ENCODE peak calls at places on chromosomes 6 and 20, in six cellular contexts. U is heart right ventricle; L is left ventricle myocardium inferior; X is effector memory CD4-positive, alpha-beta T cell; E is H1; C is CD8-positive, alpha-beta memory T cell. M is an unnamed sample.

GRCh38 chr20:1877604-1878195 is 17.5 kb upstream of the SIRPA start:
- DNase-seq in U (no peak), L (no peak), X (no peak), E (no peak), C (no peak), M (no peak)

GRCh38 chr6:100202417-100203194 is 208.6 kb upstream of the MCHR2 start:
- DNase-seq in U (no peak), L (no peak), X (no peak), E (no peak), C (no peak), M (peak; percentile 24)

GRCh38 chr6:20333870-20334269 is 67.8 kb upstream of the E2F3 start:
- DNase-seq in U (no peak), L (no peak), X (no peak), E (no peak), C (no peak), M (no peak)

GRCh38 chr6:53432318-53433161 is 83.8 kb upstream of the ELOVL5 start:
- DNase-seq in U (no peak), L (no peak), X (no peak), E (no peak), C (no peak), M (no peak)

GRCh38 chr20:53570446-53571276 is 23.0 kb downstream of the ZNF217 start:
- DNase-seq in U (no peak), L (no peak), X (no peak), E (no peak), C (no peak), M (no peak)

GRCh38 chr20:6704132-6704861 is 63.2 kb upstream of the BMP2 start:
- DNase-seq in U (no peak), L (no peak), X (no peak), E (no peak), C (no peak), M (no peak)

GRCh38 chr6:127186889-127187288 is 68.4 kb downstream of the RSPO3 start:
- DNase-seq in U (peak; percentile 69), L (peak; percentile 78), X (peak; percentile 11), E (no peak), C (peak; percentile 57), M (peak; percentile 63)

GRCh38 chr6:105642708-105643107 is 239.8 kb upstream of the PREP start:
- DNase-seq in U (no peak), L (no peak), X (no peak), E (no peak), C (no peak), M (no peak)

GRCh38 chr6:137210903-137211302 is 8.3 kb downstream of the IFNGR1 start:
- DNase-seq in U (no peak), L (no peak), X (no peak), E (no peak), C (no peak), M (no peak)

GRCh38 chr6:87393026-87393622 is 14.6 kb upstream of the CFAP206 start:
- DNase-seq in U (no peak), L (no peak), X (peak; percentile 24), E (no peak), C (no peak), M (no peak)

GRCh38 chr6:28383235-28384142 is 16.1 kb downstream of the ZSCAN12 start:
- DNase-seq in U (peak; percentile 82), L (peak; percentile 84), X (no peak), E (peak; percentile 87), C (no peak), M (peak; percentile 93)

GRCh38 chr6:1949533-1949932 is 295.9 kb downstream of the GMDS start:
- DNase-seq in U (no peak), L (no peak), X (no peak), E (no peak), C (no peak), M (no peak)

GRCh38 chr20:44176833-44177533 is 10.0 kb downstream of the JPH2 start:
- DNase-seq in U (no peak), L (no peak), X (no peak), E (no peak), C (no peak), M (peak; percentile 81)

GRCh38 chr6:52499026-52499425 is 77.8 kb downstream of the TRAM2 start:
- DNase-seq in U (no peak), L (no peak), X (no peak), E (no peak), C (no peak), M (no peak)

DNA sequence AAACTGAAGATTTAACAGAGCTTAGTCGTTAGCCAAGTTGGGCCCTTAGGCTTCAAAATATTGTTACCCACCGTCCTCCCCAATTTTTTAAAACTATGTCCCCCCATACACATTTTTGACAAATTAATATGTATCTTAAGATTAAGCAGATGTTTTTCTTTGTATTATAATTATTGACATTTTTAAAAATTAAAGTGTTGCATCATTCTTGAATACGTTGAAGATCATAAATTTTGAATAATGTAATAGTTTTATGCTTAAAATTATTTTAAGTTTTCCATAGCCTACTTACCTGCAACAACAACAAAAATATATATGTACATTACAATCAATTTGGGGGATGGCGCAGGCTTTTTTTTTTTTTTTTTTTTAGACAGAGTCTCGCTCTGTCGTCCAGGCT is 8.2 kb upstream of the PRSS16 start:
- DNase-seq in U (no peak), L (no peak), X (no peak), E (no peak), C (no peak), M (no peak)
- H3K27me3 ChIP-seq in U (peaks cover 98% of the 10 kb centered on the region), L (peaks cover 100% of the 10 kb centered on the region), X (peaks cover 36% of the 10 kb centered on the region), E (peaks cover 11% of the 10 kb centered on the region), C (peaks cover 45% of the 10 kb centered on the region), M (peaks cover 76% of the 10 kb centered on the region)

GRCh38 chr20:3658708-3659491 is 4.3 kb downstream of the GFRA4 start:
- DNase-seq in U (no peak), L (no peak), X (no peak), E (no peak), C (no peak), M (peak; percentile 39)
- H3K27me3 ChIP-seq in U (peaks cover 43% of the 10 kb centered on the region), L (peaks cover 67% of the 10 kb centered on the region), X (peaks cover 21% of the 10 kb centered on the region), E (no peaks in the 10 kb centered on the region), C (peaks cover 29% of the 10 kb centered on the region), M (no peaks in the 10 kb centered on the region)

DNA sequence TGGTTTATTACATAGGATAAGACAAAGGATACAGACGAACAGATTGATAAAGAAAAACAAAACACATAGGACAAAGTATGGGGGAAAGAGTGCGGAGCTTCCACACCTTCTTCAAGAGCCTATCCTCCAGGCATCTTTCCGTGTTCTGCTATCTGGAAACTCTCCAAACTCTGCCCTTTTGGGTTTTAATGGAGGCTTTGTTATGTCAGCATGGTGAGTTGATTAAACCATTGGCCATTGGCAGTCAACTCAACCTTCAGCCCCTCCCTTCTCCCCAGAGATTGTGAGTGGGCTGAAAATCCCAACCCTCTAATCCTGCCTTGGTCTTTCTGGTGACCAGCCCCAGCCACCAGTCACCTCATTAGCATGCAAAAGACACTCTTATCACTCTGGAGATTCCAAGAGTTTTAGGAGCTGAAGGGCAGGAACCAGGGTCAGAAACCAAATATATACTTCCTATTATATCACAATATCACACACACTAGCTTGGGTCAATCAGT is 23.9 kb downstream of the HLA-DOB start:
- DNase-seq in U (no peak), L (no peak), X (no peak), E (no peak), C (no peak), M (no peak)
- H3K27me3 ChIP-seq in U (peaks cover 72% of the 10 kb centered on the region), L (peaks cover 88% of the 10 kb centered on the region), X (peaks cover 3% of the 10 kb centered on the region), E (no peaks in the 10 kb centered on the region), C (peaks cover 10% of the 10 kb centered on the region), M (no peaks in the 10 kb centered on the region)

GRCh38 chr20:60751826-60752225 is 500.2 kb upstream of the CDH4 start:
- DNase-seq in U (no peak), L (no peak), X (no peak), E (no peak), C (no peak), M (no peak)
- H3K27me3 ChIP-seq in U (no peaks in the 10 kb centered on the region), L (peaks cover 5% of the 10 kb centered on the region), X (no peaks in the 10 kb centered on the region), E (no peaks in the 10 kb centered on the region), C (no peaks in the 10 kb centered on the region), M (no peaks in the 10 kb centered on the region)

GRCh38 chr20:676967-677366 is 1.4 kb upstream of the SCRT2 start:
- DNase-seq in U (no peak), L (no peak), X (no peak), E (no peak), C (no peak), M (no peak)

GRCh38 chr20:673606-674005 is 2.0 kb downstream of the SCRT2 start:
- DNase-seq in U (no peak), L (no peak), X (no peak), E (no peak), C (no peak), M (no peak)

GRCh38 chr20:674936-675452 is 608 bp downstream of the SCRT2 start:
- DNase-seq in U (no peak), L (no peak), X (no peak), E (no peak), C (no peak), M (no peak)

GRCh38 chr20:676315-676937 is 824 bp upstream of the SCRT2 start:
- DNase-seq in U (no peak), L (no peak), X (no peak), E (no peak), C (no peak), M (no peak)

GRCh38 chr20:675453-676314 is at the start of gene SCRT2:
- DNase-seq in U (peak; percentile 89), L (peak; percentile 86), X (peak; percentile 37), E (no peak), C (peak; percentile 69), M (peak; percentile 81)
- H3K27me3 ChIP-seq in U (peaks cover 75% of the 10 kb centered on the region), L (peaks cover 86% of the 10 kb centered on the region), X (peaks cover 52% of the 10 kb centered on the region), E (peaks cover 34% of the 10 kb centered on the region), C (peaks cover 55% of the 10 kb centered on the region), M (no peaks in the 10 kb centered on the region)

GRCh38 chr6:27288136-27289044 is 23.7 kb downstream of the POM121L2 start:
- DNase-seq in U (no peak), L (no peak), X (no peak), E (no peak), C (no peak), M (no peak)

GRCh38 chr6:27293436-27294152 is 18.5 kb downstream of the POM121L2 start:
- DNase-seq in U (no peak), L (no peak), X (no peak), E (no peak), C (no peak), M (no peak)

GRCh38 chr6:27290065-27290849 is 21.8 kb downstream of the POM121L2 start:
- DNase-seq in U (no peak), L (no peak), X (no peak), E (no peak), C (no peak), M (no peak)

GRCh38 chr6:27287751-27288135 is 24.3 kb downstream of the POM121L2 start:
- DNase-seq in U (no peak), L (no peak), X (no peak), E (no peak), C (no peak), M (no peak)

DNA sequence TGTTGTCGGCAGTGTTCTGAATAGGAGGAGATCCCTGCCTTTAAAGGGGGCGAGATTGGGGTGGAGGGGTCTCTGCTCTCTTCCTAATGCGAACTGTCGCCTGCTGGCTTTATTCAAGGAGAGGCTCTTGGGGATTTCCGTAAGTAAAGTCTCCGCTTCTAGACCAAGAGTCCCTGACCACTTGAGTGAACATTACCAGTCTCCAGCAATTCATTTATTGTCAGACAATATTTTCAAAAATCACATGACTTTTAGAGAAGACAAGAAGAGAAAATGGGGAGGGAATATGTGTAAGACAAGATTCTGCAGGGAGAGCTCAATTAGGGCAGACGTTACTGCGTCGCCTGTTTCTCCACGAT is 21.2 kb downstream of the POM121L2 start:
- DNase-seq in U (no peak), L (no peak), X (no peak), E (no peak), C (no peak), M (no peak)
- H3K27me3 ChIP-seq in U (peaks cover 100% of the 10 kb centered on the region), L (peaks cover 100% of the 10 kb centered on the region), X (peaks cover 69% of the 10 kb centered on the region), E (peaks cover 47% of the 10 kb centered on the region), C (peaks cover 83% of the 10 kb centered on the region), M (peaks cover 95% of the 10 kb centered on the region)

GRCh38 chr6:144359783-144360182 is 74.6 kb downstream of the UTRN start:
- DNase-seq in U (no peak), L (no peak), X (no peak), E (no peak), C (no peak), M (no peak)
- H3K27me3 ChIP-seq in U (no peaks in the 10 kb centered on the region), L (no peaks in the 10 kb centered on the region), X (no peaks in the 10 kb centered on the region), E (no peaks in the 10 kb centered on the region), C (no peaks in the 10 kb centered on the region), M (no peaks in the 10 kb centered on the region)